ENCODE peak calls at places on chromosomes 2 and 18, in eight cellular contexts. H is HuH-7; X is AG10803; C is GM13977; D is fibroblast of lung; T is cardiac septum; K is naive thymus-derived CD8-positive, alpha-beta T cell; M is HFFc6. R is an unnamed sample.

GRCh38 chr2:42376758-42377157 is 15.7 kb upstream of the COX7A2L start:
- DNase-seq in K (no peak), H (no peak), M (no peak), T (no peak), X (no peak), D (no peak), C (no peak), R (no peak)

GRCh38 chr18:8493141-8493540 is 116.1 kb upstream of the RAB12 start:
- DNase-seq in H (no peak), X (no peak), K (no peak), T (no peak), C (no peak), M (no peak), D (no peak), R (no peak)

GRCh38 chr2:31353121-31353520 is 61.4 kb downstream of the XDH start:
- DNase-seq in C (no peak), D (no peak), M (no peak), X (no peak), K (no peak), T (no peak), H (no peak), R (no peak)

GRCh38 chr2:30371028-30371708 is 75.9 kb upstream of the LCLAT1 start:
- DNase-seq in D (no peak), T (no peak), C (no peak), X (peak), H (no peak), K (no peak), M (no peak), R (no peak)

GRCh38 chr2:43465234-43465633 is 130.6 kb downstream of the THADA start:
- DNase-seq in T (no peak), M (no peak), H (no peak), C (no peak), D (no peak), K (no peak), X (no peak), R (no peak)

GRCh38 chr2:200662727-200663126 is 76.9 kb downstream of the AOX1 start:
- DNase-seq in X (peak), K (no peak), C (no peak), H (no peak), D (peak), T (no peak), M (peak), R (peak)

GRCh38 chr2:187580462-187581124 is 26.4 kb upstream of the TFPI start:
- DNase-seq in C (peak), X (peak), H (no peak), K (no peak), T (no peak), D (peak), M (peak), R (peak)

GRCh38 chr2:33146112-33146511 is 199.4 kb downstream of the LTBP1 start:
- DNase-seq in K (no peak), C (no peak), M (no peak), H (no peak), D (peak), X (no peak), T (no peak), R (peak)

GRCh38 chr2:234952270-234953115 is 676 bp downstream of the SH3BP4 start:
- DNase-seq in D (no peak), T (peak), H (peak), C (no peak), K (no peak), M (no peak), X (no peak), R (no peak)

GRCh38 chr2:138846216-138846821 is 66.1 kb upstream of the NXPH2 start:
- DNase-seq in X (peak), D (peak), T (no peak), M (no peak), H (peak), C (peak), K (no peak), R (peak)

GRCh38 chr2:223549215-223549614 is 52.9 kb downstream of the SCG2 start:
- DNase-seq in T (no peak), M (peak), C (no peak), K (no peak), H (no peak), D (peak), X (peak), R (peak)

GRCh38 chr2:232549655-232550350 is 554 bp downstream of the TIGD1 start:
- DNase-seq in K (no peak), T (no peak), X (no peak), H (no peak), C (no peak), D (no peak), M (no peak), R (peak)

GRCh38 chr18:2847341-2848144 is 737 bp downstream of the EMILIN2 start:
- DNase-seq in C (peak), K (no peak), M (no peak), H (peak), D (peak), X (peak), T (no peak), R (peak)